ENCODE peak calls at places on chromosomes 4 and X, in eight cellular contexts. G is uterus, Z is transverse colon, F is tibial artery, E is adipocyte, U is heart right ventricle, I is bronchial epithelial cell, Q is stomach. C is an unnamed sample.

GRCh38 chr4:150145090-150145949 is 67.1 kb downstream of the DCLK2 start:
- DNase-seq in E (peak; percentile 44), I (no peak), G (no peak), Q (no peak), F (no peak), Z (no peak), U (no peak), C (no peak)

GRCh38 chr4:158996669-158997074 is 106.2 kb upstream of the RAPGEF2 start:
- DNase-seq in F (no peak), E (peak; percentile 93), G (no peak), U (no peak), I (peak; percentile 99), Z (no peak), Q (no peak), C (peak; percentile 95)

GRCh38 chr4:100982345-100982744 is 365.0 kb downstream of the PPP3CA start:
- DNase-seq in Q (no peak), E (no peak), F (no peak), I (peak; percentile 43), G (no peak), Z (no peak), U (no peak), C (no peak)

GRCh38 chr4:40283968-40284367 is 51.2 kb upstream of the CHRNA9 start:
- DNase-seq in F (no peak), Q (no peak), Z (no peak), U (no peak), I (peak; percentile 66), G (no peak), E (no peak), C (peak; percentile 38)

GRCh38 chrX:150352114-150352513 is 11.0 kb upstream of the MAMLD1 start:
- DNase-seq in E (peak; percentile 32), Q (no peak), U (no peak), G (no peak), Z (no peak), I (no peak), F (no peak), C (peak; percentile 50)

GRCh38 chrX:133600536-133600935 is 185.2 kb upstream of the GPC4 start:
- DNase-seq in Z (no peak), E (peak; percentile 19), F (no peak), U (no peak), I (no peak), Q (no peak), G (no peak), C (no peak)

GRCh38 chrX:27775984-27776383 is 31.8 kb upstream of the MAGEB10 start:
- DNase-seq in G (no peak), Z (no peak), E (no peak), Q (no peak), U (no peak), F (no peak), I (no peak), C (no peak)

GRCh38 chr4:123453006-123453685 is 56.6 kb downstream of the SPRY1 start:
- DNase-seq in G (no peak), I (peak; percentile 5), F (no peak), Z (no peak), Q (no peak), E (no peak), U (no peak), C (no peak)

DNA sequence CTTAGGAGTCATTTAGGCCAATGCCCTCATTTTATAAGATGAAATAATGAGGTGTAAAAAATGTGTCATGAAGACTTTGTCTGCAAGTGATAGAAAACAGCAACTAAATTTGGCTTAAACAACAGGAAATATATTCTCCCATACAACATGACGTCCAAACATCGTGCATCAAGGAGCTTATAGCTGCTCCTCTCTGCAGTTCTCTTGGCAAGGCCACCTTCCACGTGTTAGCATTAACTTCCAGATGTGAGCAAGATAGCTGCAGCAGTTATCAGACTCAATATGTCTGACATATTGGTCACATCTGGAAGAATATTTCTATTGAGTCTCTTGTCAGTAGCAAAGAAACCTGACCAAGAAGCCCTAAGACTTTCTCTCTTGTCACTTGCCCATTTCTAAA is 16.7 kb downstream of the SCFD2 start:
- DNase-seq in Z (no peak), G (no peak), E (no peak), U (no peak), I (no peak), Q (no peak), F (no peak), C (no peak)
- H3K36me3 ChIP-seq in Z (no peaks in the 10 kb centered on the region), G (no peaks in the 10 kb centered on the region), E (peaks cover 37% of the 10 kb centered on the region), U (no peaks in the 10 kb centered on the region), I (peaks cover 2% of the 10 kb centered on the region), Q (peaks cover 23% of the 10 kb centered on the region), F (peaks cover 13% of the 10 kb centered on the region), C (peaks cover 16% of the 10 kb centered on the region)

DNA sequence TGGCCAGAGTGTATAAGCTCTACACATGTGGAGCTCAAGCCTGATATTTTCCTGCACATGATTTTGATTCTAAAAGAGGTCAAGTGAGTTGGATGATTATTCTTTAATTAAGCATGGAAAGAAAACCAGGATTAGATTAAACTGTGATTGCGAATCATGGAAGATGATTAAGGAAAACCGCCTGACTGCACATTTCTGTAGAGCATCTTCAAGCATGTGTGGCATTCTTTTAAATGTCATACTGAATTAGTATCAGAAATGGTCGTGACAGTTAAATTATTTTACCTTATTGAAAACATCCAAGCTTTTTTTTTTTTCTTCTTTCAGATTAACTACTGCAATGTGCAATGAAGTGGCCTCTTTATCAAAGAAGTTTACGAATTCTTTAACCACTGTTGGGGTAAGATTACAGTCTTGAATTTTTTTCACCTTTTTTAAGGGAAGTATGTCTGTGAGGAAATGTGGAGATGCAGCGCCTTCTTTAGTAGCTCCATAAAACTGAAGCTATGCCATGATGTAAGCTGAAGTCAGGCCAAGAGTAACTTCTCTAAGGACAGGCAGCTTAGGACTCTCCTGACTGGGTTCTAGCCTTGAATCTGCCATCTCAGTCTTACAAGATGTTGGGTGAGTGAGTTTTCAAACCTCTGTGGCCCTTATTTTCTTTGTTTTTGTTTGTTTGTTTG is 67.9 kb downstream of the FAM114A1 start:
- DNase-seq in I (no peak), U (no peak), E (peak; percentile 63), Q (no peak), G (no peak), F (no peak), Z (no peak), C (no peak)
- H3K36me3 ChIP-seq in I (peaks cover 3% of the 10 kb centered on the region), U (peaks cover 31% of the 10 kb centered on the region), E (peaks cover 98% of the 10 kb centered on the region), Q (peaks cover 97% of the 10 kb centered on the region), G (no peaks in the 10 kb centered on the region), F (peaks cover 99% of the 10 kb centered on the region), Z (no peaks in the 10 kb centered on the region), C (peaks cover 24% of the 10 kb centered on the region)

DNA sequence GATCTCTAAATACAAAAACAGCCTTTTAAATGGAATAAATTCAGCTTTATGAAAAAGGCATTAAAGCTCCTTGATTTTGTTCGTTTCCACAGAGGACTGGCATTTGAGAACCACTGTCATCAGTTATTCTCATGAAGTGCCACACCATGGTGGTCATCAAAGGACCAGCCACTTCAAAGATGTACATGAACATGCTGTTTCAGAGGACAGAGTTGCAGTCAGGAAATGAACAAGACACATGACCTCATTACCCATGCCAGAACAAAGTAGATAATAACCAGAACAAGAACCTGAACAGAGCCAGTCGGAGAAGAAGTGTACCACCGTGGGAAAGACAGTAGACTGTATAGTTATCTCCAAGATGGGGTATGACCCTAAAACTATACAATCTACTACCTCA is 122.7 kb upstream of the HSD17B10 start:
- DNase-seq in I (no peak), G (no peak), E (no peak), U (no peak), Q (no peak), F (no peak), Z (no peak), C (no peak)
- H3K36me3 ChIP-seq in I (peaks cover 27% of the 10 kb centered on the region), G (no peaks in the 10 kb centered on the region), E (peaks cover 92% of the 10 kb centered on the region), U (peaks cover 17% of the 10 kb centered on the region), Q (peaks cover 100% of the 10 kb centered on the region), F (peaks cover 97% of the 10 kb centered on the region), Z (no peaks in the 10 kb centered on the region), C (peaks cover 89% of the 10 kb centered on the region)

GRCh38 chr4:128858875-128859696 is 49.6 kb downstream of the JADE1 start:
- DNase-seq in I (no peak), Q (no peak), E (peak; percentile 42), Z (no peak), G (peak; percentile 47), F (no peak), U (no peak), C (no peak)
- H3K36me3 ChIP-seq in I (peaks cover 11% of the 10 kb centered on the region), Q (peaks cover 99% of the 10 kb centered on the region), E (peaks cover 82% of the 10 kb centered on the region), Z (no peaks in the 10 kb centered on the region), G (no peaks in the 10 kb centered on the region), F (peaks cover 98% of the 10 kb centered on the region), U (no peaks in the 10 kb centered on the region), C (peaks cover 95% of the 10 kb centered on the region)

GRCh38 chrX:30570505-30570904 is 7.1 kb downstream of the TASL start:
- DNase-seq in G (no peak), F (no peak), Q (no peak), I (peak; percentile 5), E (peak; percentile 64), U (no peak), Z (no peak), C (no peak)

GRCh38 chrX:30572678-30573077 is 4.9 kb downstream of the TASL start:
- DNase-seq in E (no peak), I (no peak), F (no peak), G (no peak), Q (no peak), U (no peak), Z (no peak), C (no peak)

GRCh38 chrX:30576881-30577280 is 685 bp downstream of the TASL start:
- DNase-seq in F (no peak), G (no peak), E (no peak), Z (no peak), I (no peak), Q (no peak), U (no peak), C (no peak)

GRCh38 chrX:30573125-30573524 is 4.4 kb downstream of the TASL start:
- DNase-seq in F (no peak), I (no peak), Z (no peak), U (no peak), G (no peak), E (no peak), Q (no peak), C (no peak)

DNA sequence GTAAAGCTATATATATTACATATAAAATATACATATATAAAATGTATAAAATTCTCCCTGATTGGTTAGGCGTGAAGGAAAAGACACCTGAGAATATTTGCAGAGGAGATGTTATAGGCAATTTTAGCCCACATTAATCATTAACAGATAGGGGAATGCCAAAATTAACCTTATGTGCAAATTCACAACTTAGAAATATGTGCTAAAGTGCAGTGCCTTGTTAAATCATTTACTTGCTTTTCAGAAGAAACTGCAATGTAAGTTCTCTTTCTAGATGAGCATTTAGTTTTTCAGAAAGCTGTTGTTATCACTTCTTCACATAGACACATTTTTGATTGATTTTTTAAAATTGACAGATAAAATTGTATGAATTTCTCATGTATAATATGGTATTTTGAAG is 5.6 kb downstream of the TASL start:
- DNase-seq in Z (no peak), Q (no peak), G (no peak), I (no peak), F (no peak), U (no peak), E (no peak), C (no peak)
- H3K36me3 ChIP-seq in Z (no peaks in the 10 kb centered on the region), Q (no peaks in the 10 kb centered on the region), G (no peaks in the 10 kb centered on the region), I (no peaks in the 10 kb centered on the region), F (no peaks in the 10 kb centered on the region), U (no peaks in the 10 kb centered on the region), E (no peaks in the 10 kb centered on the region), C (no peaks in the 10 kb centered on the region)

DNA sequence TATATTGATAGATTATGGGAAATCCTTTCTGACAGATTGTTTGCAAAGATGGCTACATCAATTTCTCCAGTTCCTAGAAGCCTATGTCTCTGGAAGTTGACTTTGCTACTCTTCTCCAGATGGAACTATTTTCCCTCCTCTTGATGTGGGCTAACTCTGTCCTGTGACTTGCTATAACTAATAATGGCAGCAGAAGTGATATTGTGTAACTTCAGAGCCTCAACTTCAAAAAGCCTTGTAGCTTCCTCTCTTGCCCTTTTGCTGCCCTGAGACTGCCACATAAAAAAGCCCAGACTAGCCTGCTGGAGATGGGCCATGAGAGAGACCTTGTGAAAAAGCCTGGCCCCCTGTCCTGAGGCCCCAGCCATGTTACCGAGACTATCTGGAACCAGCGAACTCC is 210.7 kb upstream of the SLC7A11 start:
- DNase-seq in Q (no peak), U (no peak), G (no peak), Z (no peak), I (no peak), F (no peak), E (no peak), C (no peak)
- H3K36me3 ChIP-seq in Q (no peaks in the 10 kb centered on the region), U (no peaks in the 10 kb centered on the region), G (no peaks in the 10 kb centered on the region), Z (no peaks in the 10 kb centered on the region), I (no peaks in the 10 kb centered on the region), F (no peaks in the 10 kb centered on the region), E (no peaks in the 10 kb centered on the region), C (no peaks in the 10 kb centered on the region)

C was measured in SJSA1.